ENCODE peak calls at places on chromosome 2, in five cellular contexts. L is CD4-positive, alpha-beta memory T cell; U is thoracic aorta; F is upper lobe of right lung; D is spleen. R is an unnamed sample. For H3K4me1, the result is how much of the 10 kb centered on the place peaks cover.

GRCh38 chr2:227817940-227818568 is 4.4 kb downstream of the CCL20 start:
- DNase-seq in L (peak), U (peak), F (peak), D (peak), R (peak)

GRCh38 chr2:172535119-172535518 is 20.8 kb upstream of the PDK1 start:
- DNase-seq in L (no peak), U (no peak), F (no peak), D (no peak), R (no peak)

GRCh38 chr2:147623328-147623727 is 221.5 kb upstream of the ACVR2A start:
- DNase-seq in L (no peak), U (no peak), F (no peak), D (no peak), R (no peak)

GRCh38 chr2:144362401-144362800 is 157.5 kb downstream of the ZEB2 start:
- DNase-seq in L (no peak), U (no peak), F (no peak), D (no peak), R (no peak)

GRCh38 chr2:202530038-202530437 is 104.7 kb upstream of the FAM117B start:
- DNase-seq in L (no peak), U (no peak), F (no peak), D (no peak), R (no peak)

GRCh38 chr2:119486886-119487285 is 37.4 kb downstream of the SCTR start:
- DNase-seq in L (no peak), U (no peak), F (no peak), D (no peak), R (no peak)

GRCh38 chr2:48346124-48346536 is 183.8 kb upstream of the STON1 start:
- DNase-seq in L (no peak), U (no peak), F (no peak), D (no peak), R (peak)

GRCh38 chr2:4358855-4359254 is 655.5 kb downstream of the DCDC2C start:
- DNase-seq in L (no peak), U (no peak), F (no peak), D (no peak), R (no peak)

GRCh38 chr2:159891917-159892691 is 94.1 kb upstream of the CD302 start:
- DNase-seq in L (no peak), U (no peak), F (no peak), D (no peak), R (no peak)

GRCh38 chr2:97662895-97663625 is 784 bp downstream of the ACTR1B start:
- DNase-seq in L (peak), U (peak), F (peak), D (peak), R (peak)

GRCh38 chr2:98902209-98903063 is 33.6 kb downstream of the CRACDL start:
- DNase-seq in L (no peak), U (no peak), F (peak), D (no peak), R (no peak)

GRCh38 chr2:25347205-25347815 is 5.6 kb upstream of the DNMT3A start:
- DNase-seq in L (no peak), U (no peak), F (no peak), D (no peak), R (no peak)

GRCh38 chr2:54767921-54768320 is 44.5 kb downstream of the EML6 start:
- DNase-seq in L (no peak), U (no peak), F (no peak), D (no peak), R (no peak)

GRCh38 chr2:235799281-235799680 is 305.4 kb downstream of the AGAP1 start:
- DNase-seq in L (no peak), U (no peak), F (no peak), D (no peak), R (no peak)

GRCh38 chr2:181374741-181375675 is 82.2 kb upstream of the ITGA4 start:
- DNase-seq in L (no peak), U (no peak), F (no peak), D (no peak), R (no peak)
- H3K4me3 ChIP-seq in L (no peak), U (no peak), F (no peak), D (no peak), R (no peak)

DNA sequence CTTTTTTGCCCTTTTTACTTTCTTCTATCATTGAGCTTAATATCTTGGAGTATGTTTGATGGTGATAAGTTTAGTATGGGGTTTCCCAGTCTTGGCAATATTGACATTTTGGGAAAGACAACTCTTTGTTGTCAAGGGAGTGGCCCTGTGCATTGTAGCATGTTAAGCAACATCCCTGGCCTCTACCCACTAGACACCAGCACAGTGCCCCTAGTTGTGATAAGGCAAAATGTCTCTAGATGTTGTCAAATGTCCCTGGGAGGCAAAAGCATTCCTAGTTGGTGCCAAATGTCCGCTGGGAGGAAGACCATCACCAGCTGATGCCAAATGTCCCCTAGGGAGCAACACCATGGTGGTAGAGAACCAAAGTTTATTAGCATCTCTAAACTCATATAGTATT is 28.2 kb downstream of the GULP1 start:
- DNase-seq in L (no peak), U (no peak), F (no peak), D (no peak), R (no peak)
- H3K4me1 ChIP-seq in L (under half), U (under half), F (under half), D (under half), R (under half)

GRCh38 chr2:222322241-222322640 is 23.4 kb upstream of the PAX3 start:
- DNase-seq in L (no peak), U (no peak), F (no peak), D (no peak), R (no peak)

GRCh38 chr2:222319576-222320440 is 21.0 kb upstream of the PAX3 start:
- DNase-seq in L (no peak), U (no peak), F (peak), D (peak), R (no peak)

GRCh38 chr2:222318712-222319575 is 20.1 kb upstream of the PAX3 start:
- DNase-seq in L (no peak), U (no peak), F (peak), D (peak), R (no peak)

GRCh38 chr2:222318026-222318711 is 19.4 kb upstream of the PAX3 start:
- DNase-seq in L (peak), U (no peak), F (peak), D (peak), R (no peak)

DNA sequence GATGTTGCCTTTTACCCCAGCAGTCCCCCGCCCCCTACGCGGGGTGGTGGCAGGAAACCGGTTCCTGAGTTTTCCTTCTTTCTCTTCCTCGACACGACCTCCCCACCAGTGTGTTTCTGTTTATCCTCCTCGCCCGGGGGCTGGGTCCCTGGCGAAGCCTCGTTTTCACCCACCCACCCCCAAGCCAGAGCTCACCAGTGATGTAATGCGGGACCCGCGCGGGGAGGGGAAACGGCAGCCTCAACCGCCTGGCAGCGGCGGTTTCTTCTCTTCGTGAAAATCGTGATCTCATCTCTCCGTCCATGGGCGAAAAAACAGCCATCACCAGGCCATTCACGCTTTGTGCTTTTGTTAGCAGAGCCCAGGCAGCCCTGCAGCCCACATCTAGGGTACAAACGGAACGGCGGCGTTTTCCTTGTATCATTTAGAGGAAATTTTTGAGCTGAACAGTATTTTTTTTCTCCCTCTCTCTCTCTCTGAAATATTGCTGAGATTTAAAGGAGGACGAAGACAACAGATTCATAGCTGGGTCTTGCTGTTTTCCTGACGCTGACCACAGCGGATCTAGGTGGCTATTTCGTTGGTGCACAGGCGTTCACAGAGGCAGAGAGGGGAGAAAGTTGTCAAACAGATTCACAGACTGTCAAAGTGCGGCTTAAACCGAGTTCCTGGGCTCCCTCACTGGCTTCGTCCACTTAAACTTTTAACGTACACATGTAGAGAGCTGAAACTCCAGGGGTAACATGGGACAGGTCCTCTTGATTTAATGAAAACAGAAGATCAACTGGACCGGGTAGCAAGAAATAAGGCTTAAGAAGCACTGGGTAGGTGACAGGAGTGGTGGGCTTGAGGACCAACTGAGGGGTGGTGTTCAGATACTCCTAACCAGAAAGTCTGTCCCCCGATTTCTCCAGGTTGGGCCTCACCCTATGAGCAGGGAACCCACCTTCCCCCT is 21.9 kb upstream of the PAX3 start:
- DNase-seq in L (no peak), U (no peak), F (no peak), D (peak), R (no peak)
- H3K4me3 ChIP-seq in L (no peak), U (peak), F (peak), D (peak), R (peak)

DNA sequence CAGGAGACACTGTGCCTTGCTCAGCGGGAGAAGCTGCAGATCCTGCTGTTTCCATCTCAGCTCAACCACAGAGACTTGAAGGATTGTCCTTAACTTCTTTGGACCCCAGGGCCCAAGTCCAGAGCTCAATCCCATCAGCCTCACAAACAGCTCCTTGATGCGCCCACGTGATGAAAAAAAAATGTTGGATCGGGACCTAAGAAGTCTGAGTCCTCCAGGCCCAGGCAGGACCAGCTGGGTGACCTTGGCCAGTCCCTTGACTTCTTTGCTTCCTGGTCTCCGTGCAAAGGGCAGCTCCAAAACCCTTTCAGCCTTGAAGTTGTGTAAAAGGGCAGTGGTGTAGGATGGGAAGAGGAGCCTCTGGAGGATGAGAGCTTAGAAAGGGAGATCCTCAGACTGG is 175.5 kb downstream of the ZFP36L2 start:
- DNase-seq in L (no peak), U (no peak), F (no peak), D (peak), R (peak)
- H3K4me1 ChIP-seq in L (under half), U (under half), F (under half), D (under half), R (under half)

DNA sequence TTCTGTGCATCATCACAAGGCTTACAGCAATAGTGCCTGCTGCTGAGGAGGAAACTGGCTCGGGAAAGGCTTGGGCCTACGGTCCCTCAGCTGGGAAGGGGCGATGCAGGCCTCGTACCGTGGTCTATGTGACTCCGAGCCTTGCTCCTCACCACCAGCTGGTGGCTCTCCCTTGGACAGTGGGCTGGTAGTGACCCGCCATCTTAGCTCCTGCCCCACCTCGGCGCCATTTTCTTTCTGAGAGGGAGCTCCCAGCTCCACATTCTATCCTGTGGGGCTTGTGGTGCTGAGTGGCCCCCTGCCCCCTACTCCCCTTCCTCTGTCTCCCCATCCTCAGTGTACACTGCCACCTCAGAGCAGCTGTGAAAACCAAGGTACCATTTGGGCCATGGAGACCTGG is 255.7 kb downstream of the KLHL29 start:
- DNase-seq in L (no peak), U (no peak), F (no peak), D (no peak), R (no peak)
- H3K4me3 ChIP-seq in L (no peak), U (no peak), F (no peak), D (no peak), R (no peak)

GRCh38 chr2:130870779-130871178 is 34.1 kb downstream of the ARHGEF4 start:
- DNase-seq in L (no peak), U (no peak), F (peak), D (no peak), R (peak)

GRCh38 chr2:130872276-130873125 is 35.8 kb downstream of the ARHGEF4 start:
- DNase-seq in L (no peak), U (no peak), F (peak), D (no peak), R (peak)

GRCh38 chr2:130873700-130874346 is 37.1 kb downstream of the ARHGEF4 start:
- DNase-seq in L (peak), U (peak), F (peak), D (peak), R (peak)

GRCh38 chr2:130870161-130870485 is 33.4 kb downstream of the ARHGEF4 start:
- DNase-seq in L (no peak), U (no peak), F (peak), D (no peak), R (peak)

GRCh38 chr2:130871843-130872242 is 35.1 kb downstream of the ARHGEF4 start:
- DNase-seq in L (no peak), U (no peak), F (no peak), D (no peak), R (no peak)
- H3K4me1 ChIP-seq in L (under half), U (under half), F (under half), D (under half), R (under half)

R was measured in tibial artery.